ENCODE peak calls at places on chromosome 22, in four cellular contexts. X is body of pancreas, N is HepG2, Q is breast epithelium. V is an unnamed sample.

GRCh38 chr22:17920145-17920605 is 104.2 kb downstream of the MICAL3 start:
- DNase-seq in X (no peak), N (peak; percentile 70), Q (peak; percentile 59), V (no peak)

GRCh38 chr22:30919973-30920372 is 48.6 kb downstream of the MORC2 start:
- DNase-seq in X (no peak), N (no peak), Q (no peak), V (no peak)

GRCh38 chr22:36399473-36399780 is 11.7 kb upstream of the MYH9 start:
- DNase-seq in X (no peak), N (no peak), Q (no peak), V (no peak)

GRCh38 chr22:38260760-38261477 is 11.9 kb downstream of the TMEM184B start:
- DNase-seq in X (no peak), N (peak; percentile 61), Q (no peak), V (no peak)

GRCh38 chr22:19292262-19293230 is 1.0 kb upstream of the CLTCL1 start:
- DNase-seq in X (peak; percentile 45), N (no peak), Q (peak; percentile 23), V (peak; percentile 27)

GRCh38 chr22:36554101-36554500 is 25.1 kb upstream of the EIF3D start:
- DNase-seq in X (no peak), N (no peak), Q (no peak), V (no peak)

GRCh38 chr22:35037089-35037488 is 28.9 kb upstream of the ISX start:
- DNase-seq in X (no peak), N (no peak), Q (no peak), V (no peak)

GRCh38 chr22:32622004-32622761 is 147.6 kb downstream of the FBXO7 start:
- DNase-seq in X (no peak), N (peak; percentile 89), Q (peak; percentile 51), V (peak; percentile 55)

GRCh38 chr22:36465232-36466021 is 16.0 kb downstream of the TXN2 start:
- DNase-seq in X (peak; percentile 97), N (peak; percentile 31), Q (peak; percentile 97), V (peak; percentile 82)

GRCh38 chr22:29842740-29843139 is 4.7 kb upstream of the ASCC2 start:
- DNase-seq in X (no peak), N (peak; percentile 41), Q (no peak), V (no peak)

GRCh38 chr22:19960491-19961200 is 19.0 kb upstream of the TXNRD2 start:
- DNase-seq in X (no peak), N (no peak), Q (no peak), V (no peak)

GRCh38 chr22:44442856-44443595 is 55.0 kb downstream of the RTL6 start:
- DNase-seq in X (no peak), N (no peak), Q (no peak), V (no peak)

GRCh38 chr22:26535499-26535898 is 23.2 kb upstream of the TFIP11 start:
- DNase-seq in X (no peak), N (no peak), Q (no peak), V (no peak)

GRCh38 chr22:20946080-20946986 is 20.7 kb upstream of the AIFM3 start:
- DNase-seq in X (no peak), N (no peak), Q (no peak), V (peak; percentile 70)

GRCh38 chr22:19731736-19732135 is 8.4 kb downstream of the GP1BB start:
- DNase-seq in X (no peak), N (no peak), Q (no peak), V (no peak)

GRCh38 chr22:45758603-45759002 is 87.0 kb downstream of the ATXN10 start:
- DNase-seq in X (no peak), N (no peak), Q (no peak), V (no peak)

GRCh38 chr22:45198463-45198795 is 34.7 kb downstream of the NUP50 start:
- DNase-seq in X (no peak), N (no peak), Q (no peak), V (no peak)

GRCh38 chr22:21835378-21835777 is 32.1 kb downstream of the MAPK1 start:
- DNase-seq in X (no peak), N (no peak), Q (no peak), V (no peak)

GRCh38 chr22:47605441-47605840 is 843.0 kb downstream of the TBC1D22A start:
- DNase-seq in X (no peak), N (no peak), Q (no peak), V (no peak)

GRCh38 chr22:29098296-29098695 is 25.5 kb downstream of the KREMEN1 start:
- DNase-seq in X (no peak), N (no peak), Q (no peak), V (no peak)

GRCh38 chr22:31629741-31630184 is 32.3 kb downstream of the PISD start:
- DNase-seq in X (no peak), N (no peak), Q (no peak), V (no peak)

GRCh38 chr22:49014227-49015201 is 813.2 kb downstream of the BRD1 start:
- DNase-seq in X (peak; percentile 6), N (no peak), Q (no peak), V (peak; percentile 15)

GRCh38 chr22:35728639-35729308 is 11.1 kb downstream of the APOL5 start:
- DNase-seq in X (peak; percentile 59), N (no peak), Q (no peak), V (no peak)

GRCh38 chr22:21449531-21450319 is 17.5 kb upstream of the TMEM191C start:
- DNase-seq in X (peak; percentile 7), N (no peak), Q (no peak), V (peak; percentile 7)

GRCh38 chr22:35446365-35446764 is 46.4 kb downstream of the MCM5 start:
- DNase-seq in X (no peak), N (no peak), Q (no peak), V (no peak)

GRCh38 chr22:48448821-48449220 is 1378.9 kb downstream of the BRD1 start:
- DNase-seq in X (no peak), N (no peak), Q (no peak), V (peak; percentile 2)

GRCh38 chr22:46757104-46757503 is 5.3 kb upstream of the TBC1D22A start:
- DNase-seq in X (no peak), N (no peak), Q (no peak), V (no peak)

GRCh38 chr22:46092646-46093410 is 57.5 kb upstream of the PPARA start:
- DNase-seq in X (no peak), N (no peak), Q (no peak), V (peak; percentile 0)

GRCh38 chr22:49023879-49024774 is 803.5 kb downstream of the BRD1 start:
- DNase-seq in X (no peak), N (no peak), Q (no peak), V (no peak)

GRCh38 chr22:21760640-21761039 is 25.0 kb upstream of the YPEL1 start:
- DNase-seq in X (no peak), N (no peak), Q (no peak), V (no peak)

GRCh38 chr22:48695251-48695650 is 1132.4 kb downstream of the BRD1 start:
- DNase-seq in X (no peak), N (no peak), Q (no peak), V (no peak)

GRCh38 chr22:35540600-35541253 is at the start of gene RASD2:
- DNase-seq in X (peak; percentile 22), N (no peak), Q (peak; percentile 38), V (no peak)

GRCh38 chr22:31852691-31853370 is 91.5 kb upstream of the YWHAH start:
- DNase-seq in X (no peak), N (no peak), Q (no peak), V (no peak)

GRCh38 chr22:16973591-16974297 is 34.3 kb downstream of the GAB4 start:
- DNase-seq in X (no peak), N (no peak), Q (no peak), V (no peak)

GRCh38 chr22:24094966-24095365 is 83.9 kb downstream of the CABIN1 start:
- DNase-seq in X (peak; percentile 9), N (no peak), Q (no peak), V (peak; percentile 8)

GRCh38 chr22:25970348-25970995 is 198.8 kb upstream of the SEZ6L start:
- DNase-seq in X (no peak), N (no peak), Q (no peak), V (no peak)

GRCh38 chr22:20457506-20458240 is 20.0 kb upstream of the SCARF2 start:
- DNase-seq in X (no peak), N (no peak), Q (no peak), V (no peak)

GRCh38 chr22:19823638-19824196 is 31.0 kb downstream of the GNB1L start:
- DNase-seq in X (peak; percentile 6), N (peak; percentile 62), Q (peak; percentile 85), V (peak; percentile 22)

GRCh38 chr22:21016644-21017420 is 1.9 kb downstream of the P2RX6 start:
- DNase-seq in X (no peak), N (no peak), Q (no peak), V (no peak)

GRCh38 chr22:50474711-50475651 is at the start of gene SBF1:
- DNase-seq in X (peak; percentile 93), N (peak; percentile 79), Q (peak; percentile 88), V (peak; percentile 98)
- H3K4me1 ChIP-seq in X (peaks cover 45% of the 10 kb centered on the region), N (peaks cover 63% of the 10 kb centered on the region), Q (peaks cover 13% of the 10 kb centered on the region), V (peaks cover 49% of the 10 kb centered on the region)

GRCh38 chr22:42977574-42977973 is 37.4 kb downstream of the PACSIN2 start:
- DNase-seq in X (no peak), N (no peak), Q (no peak), V (peak; percentile 64)
- H3K27ac ChIP-seq in X (peak overlapping the region; percentile 60), N (no peak overlapping the region), Q (peak overlapping the region; percentile 90), V (peak overlapping the region; percentile 69)

DNA sequence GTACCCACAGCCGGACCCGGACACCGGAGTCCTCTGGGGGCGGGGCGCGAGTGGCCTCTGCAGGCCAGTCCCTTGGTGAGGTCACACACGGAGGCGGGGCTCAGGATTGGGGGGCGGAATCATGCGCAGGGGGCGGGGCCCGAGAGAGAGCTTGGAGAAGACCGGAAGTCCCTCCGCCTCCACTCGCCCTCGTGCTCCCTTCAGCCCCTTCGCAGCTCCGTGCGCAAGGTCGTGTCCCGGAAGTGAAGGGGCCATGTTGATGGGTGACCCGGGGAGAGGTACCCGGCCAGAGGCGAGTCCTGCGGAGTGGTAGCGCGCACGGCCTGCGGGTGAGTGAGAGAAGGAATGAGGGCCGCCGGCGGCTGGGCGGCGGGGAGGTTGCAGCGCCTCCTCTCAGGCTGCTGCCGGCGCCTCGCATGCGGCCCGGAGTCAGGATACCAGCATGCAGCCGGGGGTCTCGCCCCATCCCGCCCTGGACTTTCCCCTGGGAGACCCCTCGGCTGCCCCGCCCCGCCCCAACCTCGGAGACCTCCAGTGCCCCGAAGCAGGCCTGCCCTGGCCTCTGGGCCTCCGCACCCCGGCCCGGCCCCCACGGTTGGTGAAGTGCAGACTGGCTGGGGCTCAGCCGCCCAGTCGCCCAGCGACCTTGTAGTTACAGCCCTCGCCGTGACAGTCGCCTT is at the start of gene MIEF1:
- DNase-seq in X (peak; percentile 99), N (peak; percentile 96), Q (peak; percentile 98), V (peak; percentile 99)
- TF ChIP-seq POLR2A in X (peak; percentile 68), N (peak; percentile 85), Q (peak; percentile 7), V (no peak)

DNA sequence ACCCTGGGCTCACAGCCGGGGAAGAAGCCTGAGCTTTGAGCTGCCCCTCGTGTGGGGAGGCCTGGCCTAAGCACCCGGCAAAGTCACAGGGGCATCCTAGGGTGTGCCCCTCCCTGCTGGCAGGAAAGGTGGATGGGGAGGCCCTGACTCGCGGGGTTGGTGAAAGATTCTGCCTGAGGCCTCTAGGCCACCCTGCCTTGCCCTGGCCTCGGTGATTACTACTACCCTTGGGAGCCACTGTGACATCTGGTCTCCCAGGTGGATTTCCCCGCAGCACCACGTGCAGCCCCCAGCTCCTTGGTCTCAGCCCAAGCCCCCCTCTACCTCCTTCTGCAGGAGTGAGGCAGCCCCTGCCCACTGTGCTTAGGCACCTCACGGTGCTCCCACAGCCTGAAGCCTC is 23.9 kb downstream of the GNAZ start:
- DNase-seq in X (no peak), N (no peak), Q (no peak), V (peak; percentile 51)
- H3K4me1 ChIP-seq in X (peaks cover 14% of the 10 kb centered on the region), N (no peaks in the 10 kb centered on the region), Q (peaks cover 4% of the 10 kb centered on the region), V (peaks cover 10% of the 10 kb centered on the region)